ENCODE peak calls at places on chromosomes 6 and 20, in six cellular contexts. One of them, this sample, is unnamed.

GRCh38 chr20:7313047-7313446 is 545.6 kb downstream of the BMP2 start:
- DNase-seq in GM23338: no peak
- DNase-seq in mammary epithelial cell: peak; percentile 25
- DNase-seq in tibial artery: no peak
- DNase-seq in ovary: no peak
- DNase-seq in OCI-LY7: no peak
- DNase-seq in this sample: no peak

GRCh38 chr6:35694462-35694861 is 5.7 kb upstream of the FKBP5 start:
- DNase-seq in GM23338: no peak
- DNase-seq in mammary epithelial cell: peak; percentile 60
- DNase-seq in tibial artery: no peak
- DNase-seq in ovary: no peak
- DNase-seq in OCI-LY7: no peak
- DNase-seq in this sample: no peak

GRCh38 chr20:53891306-53891894 is 179.0 kb downstream of the BCAS1 start:
- DNase-seq in GM23338: no peak
- DNase-seq in mammary epithelial cell: no peak
- DNase-seq in tibial artery: no peak
- DNase-seq in ovary: no peak
- DNase-seq in OCI-LY7: no peak
- DNase-seq in this sample: no peak

GRCh38 chr6:149079456-149079855 is 238.1 kb upstream of the TAB2 start:
- DNase-seq in GM23338: no peak
- DNase-seq in mammary epithelial cell: no peak
- DNase-seq in tibial artery: no peak
- DNase-seq in ovary: no peak
- DNase-seq in OCI-LY7: no peak
- DNase-seq in this sample: no peak

GRCh38 chr20:60224914-60225313 is 266.7 kb downstream of the CDH26 start:
- DNase-seq in GM23338: peak; percentile 45
- DNase-seq in mammary epithelial cell: peak; percentile 16
- DNase-seq in tibial artery: no peak
- DNase-seq in ovary: no peak
- DNase-seq in OCI-LY7: peak; percentile 41
- DNase-seq in this sample: no peak

GRCh38 chr6:53483423-53484353 is 61.2 kb downstream of the GCLC start:
- DNase-seq in GM23338: peak; percentile 21
- DNase-seq in mammary epithelial cell: no peak
- DNase-seq in tibial artery: peak; percentile 39
- DNase-seq in ovary: no peak
- DNase-seq in OCI-LY7: peak; percentile 7
- DNase-seq in this sample: peak; percentile 41

GRCh38 chr20:35279040-35279439 is 1.1 kb upstream of the MMP24OS start:
- DNase-seq in GM23338: no peak
- DNase-seq in mammary epithelial cell: peak; percentile 75
- DNase-seq in tibial artery: no peak
- DNase-seq in ovary: no peak
- DNase-seq in OCI-LY7: no peak
- DNase-seq in this sample: no peak

GRCh38 chr6:136550330-136551071 is at the start of gene MAP7:
- DNase-seq in GM23338: peak; percentile 96
- DNase-seq in mammary epithelial cell: peak; percentile 93
- DNase-seq in tibial artery: peak; percentile 28
- DNase-seq in ovary: peak; percentile 78
- DNase-seq in OCI-LY7: no peak
- DNase-seq in this sample: peak; percentile 61

GRCh38 chr20:50420380-50420779 is 89.8 kb upstream of the PTPN1 start:
- DNase-seq in GM23338: no peak
- DNase-seq in mammary epithelial cell: no peak
- DNase-seq in tibial artery: no peak
- DNase-seq in ovary: no peak
- DNase-seq in OCI-LY7: no peak
- DNase-seq in this sample: no peak

GRCh38 chr6:109743739-109744138 is 52.6 kb downstream of the FIG4 start:
- DNase-seq in GM23338: no peak
- DNase-seq in mammary epithelial cell: peak; percentile 62
- DNase-seq in tibial artery: no peak
- DNase-seq in ovary: no peak
- DNase-seq in OCI-LY7: no peak
- DNase-seq in this sample: no peak

GRCh38 chr6:141598487-141598886 is 534.2 kb upstream of the GJE1 start:
- DNase-seq in GM23338: no peak
- DNase-seq in mammary epithelial cell: peak; percentile 13
- DNase-seq in tibial artery: no peak
- DNase-seq in ovary: no peak
- DNase-seq in OCI-LY7: no peak
- DNase-seq in this sample: no peak

GRCh38 chr6:141593311-141593710 is 539.4 kb upstream of the GJE1 start:
- DNase-seq in GM23338: no peak
- DNase-seq in mammary epithelial cell: no peak
- DNase-seq in tibial artery: no peak
- DNase-seq in ovary: no peak
- DNase-seq in OCI-LY7: no peak
- DNase-seq in this sample: no peak

GRCh38 chr6:141594874-141595273 is 537.9 kb upstream of the GJE1 start:
- DNase-seq in GM23338: no peak
- DNase-seq in mammary epithelial cell: no peak
- DNase-seq in tibial artery: no peak
- DNase-seq in ovary: no peak
- DNase-seq in OCI-LY7: peak; percentile 0
- DNase-seq in this sample: no peak
- TF ChIP-seq CTCF in GM23338: no peak
- TF ChIP-seq CTCF in mammary epithelial cell: peak; percentile 32
- TF ChIP-seq CTCF in tibial artery: no peak
- TF ChIP-seq CTCF in ovary: no peak
- TF ChIP-seq CTCF in OCI-LY7: peak; percentile 43
- TF ChIP-seq CTCF in this sample: no peak

GRCh38 chr6:31626952-31627351 is 6.4 kb downstream of the PRRC2A start:
- DNase-seq in GM23338: no peak
- DNase-seq in mammary epithelial cell: no peak
- DNase-seq in tibial artery: no peak
- DNase-seq in ovary: no peak
- DNase-seq in OCI-LY7: no peak
- DNase-seq in this sample: no peak

GRCh38 chr6:31631209-31631608 is 10.7 kb downstream of the PRRC2A start:
- DNase-seq in GM23338: no peak
- DNase-seq in mammary epithelial cell: no peak
- DNase-seq in tibial artery: no peak
- DNase-seq in ovary: no peak
- DNase-seq in OCI-LY7: no peak
- DNase-seq in this sample: no peak

GRCh38 chr6:31630177-31630934 is 9.8 kb downstream of the PRRC2A start:
- DNase-seq in GM23338: no peak
- DNase-seq in mammary epithelial cell: no peak
- DNase-seq in tibial artery: no peak
- DNase-seq in ovary: no peak
- DNase-seq in OCI-LY7: no peak
- DNase-seq in this sample: no peak

GRCh38 chr6:31627690-31628287 is 7.3 kb downstream of the PRRC2A start:
- DNase-seq in GM23338: no peak
- DNase-seq in mammary epithelial cell: no peak
- DNase-seq in tibial artery: no peak
- DNase-seq in ovary: no peak
- DNase-seq in OCI-LY7: no peak
- DNase-seq in this sample: no peak

DNA sequence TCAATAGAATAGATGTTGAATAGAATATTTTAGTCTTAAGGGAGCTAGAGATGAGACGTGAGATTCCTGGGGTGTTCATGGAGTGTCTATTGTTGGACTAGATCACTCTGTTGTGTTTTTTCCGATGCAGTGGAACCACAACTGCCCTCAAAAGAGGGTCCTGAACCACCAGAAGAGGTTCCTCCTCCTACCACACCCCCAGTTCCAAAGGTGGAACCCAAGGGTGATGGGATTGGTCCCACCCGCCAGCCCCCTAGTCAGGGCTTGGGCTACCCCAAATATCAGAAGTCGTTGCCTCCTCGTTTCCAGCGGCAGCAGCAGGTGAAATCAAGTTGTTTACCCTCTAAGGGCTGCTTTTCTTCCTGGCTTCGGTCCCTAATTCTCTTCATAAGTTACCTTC is 8.5 kb downstream of the PRRC2A start:
- DNase-seq in GM23338: no peak
- DNase-seq in mammary epithelial cell: no peak
- DNase-seq in tibial artery: no peak
- DNase-seq in ovary: no peak
- DNase-seq in OCI-LY7: no peak
- DNase-seq in this sample: no peak
- H3K4me3 ChIP-seq in GM23338: no peak overlapping the region
- H3K4me3 ChIP-seq in mammary epithelial cell: no peak overlapping the region
- H3K4me3 ChIP-seq in tibial artery: no peak overlapping the region
- H3K4me3 ChIP-seq in ovary: no peak overlapping the region
- H3K4me3 ChIP-seq in OCI-LY7: no peak overlapping the region
- H3K4me3 ChIP-seq in this sample: no peak overlapping the region

GRCh38 chr6:3088853-3089445 is 20.7 kb downstream of the RIPK1 start:
- DNase-seq in GM23338: no peak
- DNase-seq in mammary epithelial cell: no peak
- DNase-seq in tibial artery: no peak
- DNase-seq in ovary: no peak
- DNase-seq in OCI-LY7: no peak
- DNase-seq in this sample: no peak

GRCh38 chr6:3088446-3088845 is 20.2 kb downstream of the RIPK1 start:
- DNase-seq in GM23338: no peak
- DNase-seq in mammary epithelial cell: peak; percentile 76
- DNase-seq in tibial artery: no peak
- DNase-seq in ovary: no peak
- DNase-seq in OCI-LY7: no peak
- DNase-seq in this sample: no peak

GRCh38 chr6:3094815-3095214 is 23.7 kb upstream of the BPHL start:
- DNase-seq in GM23338: no peak
- DNase-seq in mammary epithelial cell: no peak
- DNase-seq in tibial artery: no peak
- DNase-seq in ovary: no peak
- DNase-seq in OCI-LY7: no peak
- DNase-seq in this sample: no peak

GRCh38 chr6:3086282-3086946 is 18.1 kb downstream of the RIPK1 start:
- DNase-seq in GM23338: no peak
- DNase-seq in mammary epithelial cell: no peak
- DNase-seq in tibial artery: no peak
- DNase-seq in ovary: no peak
- DNase-seq in OCI-LY7: no peak
- DNase-seq in this sample: no peak

GRCh38 chr6:3090013-3090412 is 21.7 kb downstream of the RIPK1 start:
- DNase-seq in GM23338: no peak
- DNase-seq in mammary epithelial cell: no peak
- DNase-seq in tibial artery: no peak
- DNase-seq in ovary: no peak
- DNase-seq in OCI-LY7: no peak
- DNase-seq in this sample: no peak
- H3K36me3 ChIP-seq in GM23338: peaks cover 63% of the 10 kb centered on the region
- H3K36me3 ChIP-seq in mammary epithelial cell: peaks cover 9% of the 10 kb centered on the region
- H3K36me3 ChIP-seq in tibial artery: peaks cover 60% of the 10 kb centered on the region
- H3K36me3 ChIP-seq in ovary: no peaks in the 10 kb centered on the region
- H3K36me3 ChIP-seq in OCI-LY7: peaks cover 69% of the 10 kb centered on the region
- H3K36me3 ChIP-seq in this sample: peaks cover 5% of the 10 kb centered on the region

GRCh38 chr6:158027590-158028285 is 46.1 kb downstream of the SYNJ2 start:
- DNase-seq in GM23338: no peak
- DNase-seq in mammary epithelial cell: no peak
- DNase-seq in tibial artery: peak; percentile 22
- DNase-seq in ovary: peak; percentile 40
- DNase-seq in OCI-LY7: no peak
- DNase-seq in this sample: no peak

GRCh38 chr6:158028421-158028820 is 46.8 kb downstream of the SYNJ2 start:
- DNase-seq in GM23338: no peak
- DNase-seq in mammary epithelial cell: no peak
- DNase-seq in tibial artery: peak; percentile 20
- DNase-seq in ovary: peak; percentile 31
- DNase-seq in OCI-LY7: no peak
- DNase-seq in this sample: no peak

GRCh38 chr6:158028876-158029275 is 47.2 kb downstream of the SYNJ2 start:
- DNase-seq in GM23338: no peak
- DNase-seq in mammary epithelial cell: no peak
- DNase-seq in tibial artery: peak; percentile 17
- DNase-seq in ovary: peak; percentile 27
- DNase-seq in OCI-LY7: no peak
- DNase-seq in this sample: no peak

GRCh38 chr6:158026054-158026900 is 44.6 kb downstream of the SYNJ2 start:
- DNase-seq in GM23338: peak; percentile 50
- DNase-seq in mammary epithelial cell: peak; percentile 75
- DNase-seq in tibial artery: peak; percentile 96
- DNase-seq in ovary: peak; percentile 83
- DNase-seq in OCI-LY7: peak; percentile 28
- DNase-seq in this sample: peak; percentile 80

GRCh38 chr6:158026901-158027589 is 45.4 kb downstream of the SYNJ2 start:
- DNase-seq in GM23338: no peak
- DNase-seq in mammary epithelial cell: no peak
- DNase-seq in tibial artery: no peak
- DNase-seq in ovary: peak; percentile 37
- DNase-seq in OCI-LY7: no peak
- DNase-seq in this sample: no peak
- TF ChIP-seq CTCF in GM23338: no peak
- TF ChIP-seq CTCF in mammary epithelial cell: no peak
- TF ChIP-seq CTCF in tibial artery: no peak
- TF ChIP-seq CTCF in ovary: no peak
- TF ChIP-seq CTCF in OCI-LY7: no peak
- TF ChIP-seq CTCF in this sample: no peak

GRCh38 chr20:48822879-48823385 is 4.9 kb downstream of the PREX1 start:
- DNase-seq in GM23338: no peak
- DNase-seq in mammary epithelial cell: no peak
- DNase-seq in tibial artery: no peak
- DNase-seq in ovary: no peak
- DNase-seq in OCI-LY7: no peak
- DNase-seq in this sample: no peak

GRCh38 chr20:48819813-48820648 is 7.8 kb downstream of the PREX1 start:
- DNase-seq in GM23338: peak; percentile 27
- DNase-seq in mammary epithelial cell: no peak
- DNase-seq in tibial artery: no peak
- DNase-seq in ovary: no peak
- DNase-seq in OCI-LY7: peak; percentile 72
- DNase-seq in this sample: no peak

GRCh38 chr20:48822178-48822577 is 5.6 kb downstream of the PREX1 start:
- DNase-seq in GM23338: no peak
- DNase-seq in mammary epithelial cell: no peak
- DNase-seq in tibial artery: no peak
- DNase-seq in ovary: no peak
- DNase-seq in OCI-LY7: no peak
- DNase-seq in this sample: no peak

GRCh38 chr20:48820649-48820973 is 7.2 kb downstream of the PREX1 start:
- DNase-seq in GM23338: no peak
- DNase-seq in mammary epithelial cell: no peak
- DNase-seq in tibial artery: no peak
- DNase-seq in ovary: no peak
- DNase-seq in OCI-LY7: peak; percentile 62
- DNase-seq in this sample: no peak

GRCh38 chr20:48821261-48821910 is 6.4 kb downstream of the PREX1 start:
- DNase-seq in GM23338: no peak
- DNase-seq in mammary epithelial cell: peak; percentile 17
- DNase-seq in tibial artery: no peak
- DNase-seq in ovary: no peak
- DNase-seq in OCI-LY7: peak; percentile 84
- DNase-seq in this sample: no peak
- H3K4me3 ChIP-seq in GM23338: no peak overlapping the region
- H3K4me3 ChIP-seq in mammary epithelial cell: no peak overlapping the region
- H3K4me3 ChIP-seq in tibial artery: no peak overlapping the region
- H3K4me3 ChIP-seq in ovary: no peak overlapping the region
- H3K4me3 ChIP-seq in OCI-LY7: peak overlapping the region; percentile 61
- H3K4me3 ChIP-seq in this sample: no peak overlapping the region

GRCh38 chr20:17614176-17614811 is 44.4 kb downstream of the DSTN start:
- DNase-seq in GM23338: peak; percentile 29
- DNase-seq in mammary epithelial cell: no peak
- DNase-seq in tibial artery: peak; percentile 83
- DNase-seq in ovary: peak; percentile 87
- DNase-seq in OCI-LY7: no peak
- DNase-seq in this sample: no peak
- H3K36me3 ChIP-seq in GM23338: peaks cover 8% of the 10 kb centered on the region
- H3K36me3 ChIP-seq in mammary epithelial cell: peaks cover 8% of the 10 kb centered on the region
- H3K36me3 ChIP-seq in tibial artery: peaks cover 54% of the 10 kb centered on the region
- H3K36me3 ChIP-seq in ovary: no peaks in the 10 kb centered on the region
- H3K36me3 ChIP-seq in OCI-LY7: no peaks in the 10 kb centered on the region
- H3K36me3 ChIP-seq in this sample: peaks cover 18% of the 10 kb centered on the region